ENCODE peak calls at places on chromosomes 2 and 18, in eight cellular contexts. H, V, K, G, J, Q, Z and M are unnamed samples.
A peak's percentile ranks its signal among the peaks of the same experiment; 100 is the strongest.

GRCh38 chr2:221322741-221323140 is 249.4 kb downstream of the EPHA4 start:
- DNase-seq in H (no peak), V (no peak), K (no peak), G (no peak), J (no peak), Q (no peak), Z (no peak), M (no peak)

GRCh38 chr18:45353530-45353929 is 261.7 kb upstream of the SLC14A2 start:
- DNase-seq in H (no peak), V (no peak), K (no peak), G (no peak), J (no peak), Q (no peak), Z (peak; percentile 1), M (no peak)

GRCh38 chr2:239285071-239285931 is 115.5 kb downstream of the HDAC4 start:
- DNase-seq in H (peak; percentile 9), V (no peak), K (no peak), G (peak; percentile 54), J (peak; percentile 61), Q (no peak), Z (no peak), M (no peak)

GRCh38 chr2:211802611-211803010 is 736.0 kb downstream of the ERBB4 start:
- DNase-seq in H (no peak), V (no peak), K (no peak), G (no peak), J (no peak), Q (no peak), Z (no peak), M (no peak)

GRCh38 chr18:80022613-80023012 is 11.6 kb upstream of the RBFA start:
- DNase-seq in H (no peak), V (no peak), K (no peak), G (no peak), J (no peak), Q (no peak), Z (no peak), M (no peak)

GRCh38 chr2:205892141-205893064 is 193.6 kb downstream of the INO80D start:
- DNase-seq in H (no peak), V (no peak), K (no peak), G (no peak), J (no peak), Q (no peak), Z (no peak), M (peak; percentile 13)

GRCh38 chr18:74498712-74499629 is 2.8 kb downstream of the CNDP2 start:
- DNase-seq in H (no peak), V (peak; percentile 21), K (no peak), G (peak; percentile 64), J (peak; percentile 79), Q (no peak), Z (no peak), M (no peak)

GRCh38 chr2:144510206-144510991 is 9.5 kb downstream of the ZEB2 start:
- DNase-seq in H (no peak), V (no peak), K (peak; percentile 49), G (no peak), J (peak; percentile 62), Q (peak; percentile 85), Z (no peak), M (no peak)

GRCh38 chr2:60066971-60067370 is 486.5 kb downstream of the BCL11A start:
- DNase-seq in H (no peak), V (no peak), K (no peak), G (no peak), J (no peak), Q (no peak), Z (no peak), M (no peak)

GRCh38 chr18:77323640-77324370 is 74.2 kb downstream of the GALR1 start:
- DNase-seq in H (peak; percentile 53), V (no peak), K (no peak), G (no peak), J (peak; percentile 85), Q (no peak), Z (no peak), M (no peak)

GRCh38 chr2:163155279-163155883 is 316.8 kb upstream of the KCNH7 start:
- DNase-seq in H (no peak), V (no peak), K (no peak), G (no peak), J (no peak), Q (no peak), Z (peak; percentile 21), M (no peak)

GRCh38 chr18:25306671-25307070 is 45.3 kb downstream of the ZNF521 start:
- DNase-seq in H (no peak), V (no peak), K (no peak), G (no peak), J (no peak), Q (no peak), Z (no peak), M (no peak)

GRCh38 chr2:159118115-159118858 is 149.8 kb downstream of the TANC1 start:
- DNase-seq in H (peak; percentile 85), V (peak; percentile 69), K (peak; percentile 77), G (peak; percentile 87), J (peak; percentile 92), Q (peak; percentile 92), Z (peak; percentile 28), M (peak; percentile 80)

GRCh38 chr2:228094377-228094921 is 87.0 kb downstream of the SPHKAP start:
- DNase-seq in H (no peak), V (no peak), K (no peak), G (no peak), J (no peak), Q (no peak), Z (no peak), M (no peak)
- H3K27ac ChIP-seq in H (no peak overlapping the region), V (no peak overlapping the region), K (no peak overlapping the region), G (no peak overlapping the region), J (no peak overlapping the region), Q (no peak overlapping the region), Z (no peak overlapping the region), M (no peak overlapping the region)

GRCh38 chr2:193382583-193382982 is 1187.8 kb upstream of the TMEFF2 start:
- DNase-seq in H (no peak), V (no peak), K (no peak), G (no peak), J (no peak), Q (no peak), Z (no peak), M (no peak)
- H3K27ac ChIP-seq in H (no peak overlapping the region), V (no peak overlapping the region), K (no peak overlapping the region), G (no peak overlapping the region), J (no peak overlapping the region), Q (no peak overlapping the region), Z (no peak overlapping the region), M (no peak overlapping the region)

GRCh38 chr2:65300772-65301711 is 73.4 kb downstream of the ACTR2 start:
- DNase-seq in H (peak; percentile 58), V (peak; percentile 39), K (peak; percentile 72), G (peak; percentile 73), J (peak; percentile 74), Q (peak; percentile 84), Z (peak; percentile 70), M (peak; percentile 53)
- H3K27ac ChIP-seq in H (peak overlapping the region; percentile 86), V (peak overlapping the region; percentile 83), K (peak overlapping the region; percentile 87), G (peak overlapping the region; percentile 84), J (peak overlapping the region; percentile 23), Q (peak overlapping the region; percentile 80), Z (peak overlapping the region; percentile 71), M (peak overlapping the region; percentile 22)

DNA sequence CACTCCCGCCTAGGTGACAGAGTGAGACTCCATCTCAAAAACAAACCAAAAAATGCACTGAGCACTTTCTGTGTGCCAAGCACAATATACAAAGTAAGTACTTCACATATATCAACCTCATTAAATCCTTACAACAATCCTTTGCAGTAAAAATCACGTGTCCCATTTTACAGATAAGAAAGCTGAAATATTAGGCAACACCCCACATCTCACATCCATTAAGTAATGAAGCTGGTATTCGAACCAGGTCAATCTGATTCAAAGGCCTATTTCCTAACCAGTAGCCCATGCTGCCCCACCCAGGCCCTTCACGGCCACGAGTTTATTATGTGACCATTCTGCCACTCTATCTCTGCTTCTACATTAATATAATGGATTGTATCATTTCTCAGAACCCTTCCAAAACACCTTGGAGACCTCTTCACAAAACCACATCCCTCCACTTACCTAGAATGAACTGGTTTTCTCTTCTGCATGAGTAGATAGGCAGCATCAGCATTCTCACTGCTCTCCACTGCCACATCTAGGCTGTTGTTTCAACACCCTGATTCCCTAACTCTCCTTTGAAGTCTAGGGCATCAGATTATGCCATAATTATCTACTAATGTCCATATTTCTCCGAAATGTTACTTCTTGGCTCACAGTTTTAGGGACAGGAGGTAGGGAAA is 3.1 kb upstream of the EXOC6B start:
- DNase-seq in H (no peak), V (no peak), K (no peak), G (no peak), J (no peak), Q (no peak), Z (no peak), M (no peak)
- H3K27ac ChIP-seq in H (no peak overlapping the region), V (no peak overlapping the region), K (no peak overlapping the region), G (no peak overlapping the region), J (no peak overlapping the region), Q (no peak overlapping the region), Z (no peak overlapping the region), M (no peak overlapping the region)

DNA sequence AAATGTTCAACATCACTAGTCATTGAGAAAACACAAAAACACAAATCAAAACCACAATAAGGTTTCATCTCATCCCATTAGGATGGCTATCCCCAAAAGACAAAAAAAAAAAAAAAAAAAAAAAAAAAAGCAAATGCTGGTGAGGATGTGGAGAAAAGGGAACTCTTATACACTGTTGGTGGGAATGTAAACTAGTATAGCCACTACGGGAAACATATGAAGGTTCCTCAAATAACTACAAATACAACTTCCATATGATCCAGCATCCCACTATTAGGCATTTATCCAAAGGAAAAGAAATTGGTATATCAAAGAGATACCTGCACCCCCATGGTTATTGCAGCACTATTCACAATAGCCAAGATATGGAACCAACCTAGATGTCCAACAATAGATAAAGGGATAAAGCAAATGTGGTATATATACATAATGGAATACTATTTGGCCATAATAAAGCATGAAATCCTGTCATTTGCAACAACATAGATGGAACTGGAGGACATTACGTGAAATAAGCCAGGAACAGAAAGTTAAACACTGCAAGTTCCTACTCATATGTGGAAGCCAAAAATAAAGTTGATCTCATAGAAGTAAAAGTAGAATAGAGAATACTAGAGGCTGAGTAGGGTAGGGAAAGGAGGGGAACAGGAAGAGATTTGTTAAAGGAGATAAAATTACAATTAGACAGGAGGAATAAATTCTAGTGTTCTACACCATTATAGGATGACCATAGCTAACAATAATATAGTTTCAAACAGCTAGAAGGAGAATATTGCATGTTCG is 8.4 kb downstream of the POLR1A start:
- DNase-seq in H (no peak), V (no peak), K (no peak), G (no peak), J (no peak), Q (no peak), Z (no peak), M (no peak)
- H3K27ac ChIP-seq in H (no peak overlapping the region), V (no peak overlapping the region), K (no peak overlapping the region), G (no peak overlapping the region), J (no peak overlapping the region), Q (no peak overlapping the region), Z (no peak overlapping the region), M (no peak overlapping the region)

DNA sequence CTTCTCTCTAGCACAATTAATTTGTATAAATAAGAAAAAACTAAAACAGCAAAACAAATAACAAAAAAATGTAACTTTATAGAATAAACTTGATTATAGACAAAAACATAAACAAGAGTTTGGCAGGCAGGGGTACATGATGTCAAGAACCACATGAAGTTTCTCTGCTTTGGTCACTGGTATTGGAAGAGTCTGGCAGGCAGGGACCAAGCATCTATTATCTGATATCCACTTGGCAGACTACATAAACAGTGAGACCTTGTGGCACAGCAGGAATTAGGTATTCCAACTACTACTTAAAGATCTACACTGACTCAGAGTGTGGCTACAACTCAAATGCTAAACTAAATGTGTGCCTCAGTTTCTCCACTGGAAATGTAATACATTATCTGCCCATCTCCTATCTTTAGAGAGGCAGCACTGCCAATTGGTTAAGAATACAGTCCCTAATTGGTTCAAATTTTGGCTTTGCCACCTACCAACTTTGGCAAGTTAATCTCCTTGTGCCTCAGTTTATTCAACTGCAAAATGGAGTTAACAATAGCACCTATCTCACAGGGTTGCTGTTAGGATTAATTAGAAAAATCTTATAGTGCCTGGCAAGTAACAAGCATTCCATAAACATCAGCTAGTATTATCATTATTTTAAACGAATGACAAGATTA is 2.7 kb downstream of the MAP4K3 start:
- DNase-seq in H (no peak), V (no peak), K (no peak), G (no peak), J (no peak), Q (no peak), Z (no peak), M (no peak)
- H3K27ac ChIP-seq in H (peak overlapping the region; percentile 99), V (no peak overlapping the region), K (no peak overlapping the region), G (no peak overlapping the region), J (no peak overlapping the region), Q (no peak overlapping the region), Z (no peak overlapping the region), M (no peak overlapping the region)